ENCODE peak calls at places on chromosomes 16 and 17, in nine cellular contexts. I is NCI-H1417; N is stimulated activated CD4-positive, alpha-beta T cell treated with anti-CD3 and anti-CD28 coated beads, Interleukin-15, amount 100 ng/mL, for 1 hour; V is central memory CD4-positive, alpha-beta T cell; L is RWPE1; Y is activated T-cell treated with anti-CD3 and anti-CD28 coated beads for 48 hours; A is lower leg skin; G is NCI-H1694 treated with DMSO at 0.1 percent for 48 hours; K is endothelial cell. P is an unnamed sample.

GRCh38 chr16:12235110-12235509 is 258.6 kb downstream of the SNX29 start:
- DNase-seq in A (no peak), N (no peak), I (no peak), V (no peak), L (no peak), K (no peak), G (peak), Y (no peak), P (peak)

GRCh38 chr17:70144260-70144846 is 25.0 kb upstream of the KCNJ2 start:
- DNase-seq in G (peak), K (no peak), I (peak), Y (no peak), N (no peak), L (peak), V (no peak), A (no peak), P (no peak)

GRCh38 chr17:72465191-72466024 is 344.6 kb downstream of the SOX9 start:
- DNase-seq in L (peak), V (no peak), Y (no peak), K (no peak), I (peak), G (peak), N (no peak), A (peak), P (no peak)

GRCh38 chr16:75181630-75182029 is 25.3 kb downstream of the CTRB2 start:
- DNase-seq in L (no peak), N (no peak), V (no peak), Y (no peak), K (no peak), G (no peak), I (no peak), A (no peak), P (no peak)

GRCh38 chr17:32756696-32757095 is 120.2 kb downstream of the MYO1D start:
- DNase-seq in K (no peak), N (no peak), A (no peak), G (no peak), Y (no peak), I (no peak), L (no peak), V (no peak), P (no peak)

GRCh38 chr17:77535892-77536291 is 395.1 kb downstream of the SEC14L1 start:
- DNase-seq in A (no peak), K (no peak), V (no peak), L (no peak), G (no peak), I (no peak), Y (no peak), N (no peak), P (no peak)

GRCh38 chr16:26542198-26542597 is 524.5 kb upstream of the C16orf82 start:
- DNase-seq in Y (no peak), V (no peak), N (no peak), I (no peak), L (no peak), K (no peak), G (no peak), A (no peak), P (no peak)

GRCh38 chr17:83018658-83019193 is 60.7 kb upstream of the METRNL start:
- DNase-seq in N (no peak), V (no peak), K (no peak), Y (no peak), G (no peak), I (no peak), A (no peak), L (no peak), P (no peak)

GRCh38 chr17:3639981-3640596 is 3.5 kb downstream of the CTNS start:
- DNase-seq in N (no peak), I (no peak), G (no peak), K (no peak), Y (peak), V (no peak), A (no peak), L (no peak), P (no peak)

GRCh38 chr17:48139948-48140347 is 32.4 kb downstream of the SNX11 start:
- DNase-seq in N (no peak), A (peak), K (no peak), I (no peak), L (no peak), Y (no peak), V (no peak), G (no peak), P (no peak)

GRCh38 chr16:743794-744500 is 3.1 kb upstream of the CIAO3 start:
- DNase-seq in A (no peak), N (no peak), V (no peak), Y (no peak), K (no peak), G (no peak), I (no peak), L (no peak), P (no peak)

GRCh38 chr16:50666658-50667496 is 14.2 kb downstream of the SNX20 start:
- DNase-seq in I (no peak), G (no peak), L (no peak), Y (no peak), K (no peak), N (no peak), V (peak), A (no peak), P (no peak)

GRCh38 chr17:80196652-80197051 is 23.5 kb downstream of the SGSH start:
- DNase-seq in K (no peak), V (no peak), Y (no peak), I (no peak), N (no peak), L (no peak), G (no peak), A (no peak), P (no peak)

GRCh38 chr17:61583660-61584264 is 7.3 kb downstream of the NACA2 start:
- DNase-seq in A (no peak), V (no peak), G (no peak), L (no peak), Y (no peak), N (no peak), K (no peak), I (no peak), P (no peak)

GRCh38 chr17:79612468-79613194 is 1.8 kb upstream of the RBFOX3 start:
- DNase-seq in K (peak), L (peak), I (peak), V (no peak), N (no peak), G (peak), Y (peak), A (no peak), P (no peak)

GRCh38 chr16:11978080-11978479 is 1.5 kb downstream of the SNX29 start:
- DNase-seq in K (no peak), N (no peak), Y (no peak), V (no peak), I (no peak), G (no peak), A (no peak), L (no peak), P (no peak)

GRCh38 chr16:72210571-72210970 is 38.6 kb upstream of the PMFBP1 start:
- DNase-seq in V (no peak), A (no peak), N (no peak), K (no peak), I (peak), G (no peak), Y (no peak), L (no peak), P (no peak)

GRCh38 chr17:55265434-55266021 is 768 bp downstream of the HLF start:
- DNase-seq in V (peak), I (peak), A (no peak), K (peak), G (no peak), L (no peak), N (no peak), Y (no peak), P (no peak)

GRCh38 chr16:23587726-23588125 is 8.4 kb downstream of the NDUFAB1 start:
- DNase-seq in N (no peak), K (no peak), I (no peak), L (no peak), A (no peak), G (no peak), Y (no peak), V (no peak), P (no peak)

GRCh38 chr16:69131749-69132423 is 502 bp downstream of the CHTF8 start:
- DNase-seq in V (no peak), K (peak), N (peak), L (peak), G (peak), Y (peak), A (peak), I (peak), P (peak)

GRCh38 chr16:68873635-68874471 is 30.5 kb downstream of the TANGO6 start:
- DNase-seq in V (no peak), G (no peak), N (no peak), K (no peak), Y (no peak), A (no peak), I (no peak), L (no peak), P (no peak)

GRCh38 chr17:7136266-7136877 is 21.8 kb upstream of the ASGR2 start:
- DNase-seq in Y (peak), I (peak), N (peak), A (peak), G (peak), V (peak), K (peak), L (peak), P (peak)

GRCh38 chr16:2224183-2224486 is 744 bp downstream of the E4F1 start:
- DNase-seq in Y (no peak), K (no peak), L (no peak), N (no peak), G (no peak), A (no peak), V (no peak), I (no peak), P (no peak)

GRCh38 chr17:68539536-68540469 is 27.6 kb downstream of the PRKAR1A start:
- DNase-seq in V (no peak), L (no peak), K (no peak), I (peak), G (no peak), Y (no peak), N (no peak), A (no peak), P (peak)

GRCh38 chr17:39765766-39766165 is 28.0 kb downstream of the GRB7 start:
- DNase-seq in V (no peak), L (no peak), N (no peak), A (peak), G (no peak), Y (no peak), K (no peak), I (no peak), P (no peak)

GRCh38 chr17:38654411-38655398 is 20.1 kb downstream of the EPOP start:
- DNase-seq in K (no peak), A (no peak), V (no peak), N (no peak), Y (no peak), G (no peak), I (no peak), L (no peak), P (no peak)

GRCh38 chr16:67528870-67529638 is 425 bp downstream of the RIPOR1 start:
- DNase-seq in V (no peak), K (no peak), Y (no peak), A (peak), I (peak), L (peak), G (no peak), N (no peak), P (peak)

GRCh38 chr17:69637399-69638165 is 223.1 kb downstream of the MAP2K6 start:
- DNase-seq in V (no peak), N (no peak), G (no peak), A (no peak), K (no peak), I (no peak), Y (no peak), L (no peak), P (no peak)

GRCh38 chr16:69481901-69482341 is 57.5 kb downstream of the CYB5B start:
- DNase-seq in I (no peak), A (peak), L (peak), Y (no peak), V (no peak), N (no peak), G (no peak), K (peak), P (peak)

GRCh38 chr17:82915697-82916027 is 75.8 kb upstream of the ZNF750 start:
- DNase-seq in Y (no peak), G (no peak), K (no peak), I (no peak), N (no peak), A (no peak), V (no peak), L (no peak), P (no peak)

GRCh38 chr16:66590322-66590721 is 11.1 kb downstream of the CMTM2 start:
- DNase-seq in A (peak), K (no peak), L (no peak), Y (no peak), N (no peak), I (no peak), V (peak), G (no peak), P (no peak)

GRCh38 chr17:57662021-57662420 is 83.1 kb downstream of the CCDC182 start:
- DNase-seq in L (no peak), I (peak), K (no peak), G (no peak), V (no peak), A (no peak), N (no peak), Y (no peak), P (no peak)

GRCh38 chr17:2911755-2912111 is 115.5 kb downstream of the RAP1GAP2 start:
- DNase-seq in A (no peak), L (no peak), K (no peak), I (no peak), Y (no peak), G (no peak), N (no peak), V (no peak), P (no peak)

GRCh38 chr17:15271731-15272130 is 6.6 kb upstream of the PMP22 start:
- DNase-seq in K (no peak), I (no peak), L (no peak), Y (no peak), V (no peak), G (no peak), A (no peak), N (no peak), P (no peak)

GRCh38 chr17:38511126-38512108 is 83.2 kb downstream of the ARHGAP23 start:
- DNase-seq in G (no peak), L (peak), V (no peak), Y (no peak), K (no peak), I (peak), A (no peak), N (no peak), P (no peak)

GRCh38 chr16:13560151-13560550 is 359.8 kb upstream of the ERCC4 start:
- DNase-seq in K (no peak), I (no peak), V (no peak), Y (no peak), G (no peak), A (no peak), L (no peak), N (no peak), P (no peak)

P was measured in nucleus accumbens.